ENCODE peak calls at places on chromosomes 13 and 19, in four cellular contexts. V, F, R and S are unnamed samples.

GRCh38 chr13:90084684-90085290 is 1262.7 kb upstream of the MIR17HG start:
- DNase-seq in V (no peak), F (no peak), R (no peak), S (no peak)

GRCh38 chr13:107912745-107913144 is 302.6 kb downstream of the LIG4 start:
- DNase-seq in V (no peak), F (no peak), R (no peak), S (no peak)

GRCh38 chr13:95676100-95676774 is 702 bp upstream of the DNAJC3 start:
- DNase-seq in V (no peak), F (peak; percentile 50), R (no peak), S (no peak)

GRCh38 chr13:41942462-41943094 is 18.3 kb downstream of the VWA8 start:
- DNase-seq in V (no peak), F (no peak), R (no peak), S (peak; percentile 13)

GRCh38 chr13:46160474-46161066 is 21.4 kb downstream of the LCP1 start:
- DNase-seq in V (no peak), F (peak; percentile 58), R (no peak), S (peak; percentile 40)

GRCh38 chr13:35930665-35931631 is 200.2 kb downstream of the DCLK1 start:
- DNase-seq in V (no peak), F (no peak), R (peak; percentile 8), S (no peak)

GRCh38 chr19:55621673-55622231 is 2.6 kb downstream of the ZNF784 start:
- DNase-seq in V (no peak), F (no peak), R (no peak), S (no peak)

GRCh38 chr13:91133941-91134772 is 213.3 kb upstream of the MIR17HG start:
- DNase-seq in V (no peak), F (peak; percentile 63), R (no peak), S (peak; percentile 52)

GRCh38 chr13:67506407-67506806 is 276.3 kb upstream of the PCDH9 start:
- DNase-seq in V (no peak), F (no peak), R (no peak), S (no peak)

GRCh38 chr13:90485441-90485840 is 862.0 kb upstream of the MIR17HG start:
- DNase-seq in V (no peak), F (no peak), R (no peak), S (no peak)

GRCh38 chr19:1461862-1462261 is 11.9 kb downstream of the APC2 start:
- DNase-seq in V (no peak), F (peak; percentile 49), R (no peak), S (no peak)

GRCh38 chr19:16355293-16356043 is 30.8 kb downstream of the KLF2 start:
- DNase-seq in V (no peak), F (no peak), R (no peak), S (no peak)

GRCh38 chr13:106381083-106381482 is 154.4 kb downstream of the EFNB2 start:
- DNase-seq in V (no peak), F (no peak), R (no peak), S (peak; percentile 33)

GRCh38 chr13:73715114-73715909 is 418.9 kb downstream of the KLF12 start:
- DNase-seq in V (no peak), F (no peak), R (peak; percentile 31), S (no peak)

GRCh38 chr13:90014038-90014437 is 1333.4 kb upstream of the MIR17HG start:
- DNase-seq in V (no peak), F (no peak), R (no peak), S (no peak)

GRCh38 chr13:33227927-33228644 is 57.5 kb downstream of the STARD13 start:
- DNase-seq in V (no peak), F (no peak), R (no peak), S (no peak)

GRCh38 chr13:33231339-33231738 is 54.2 kb downstream of the STARD13 start:
- DNase-seq in V (no peak), F (no peak), R (no peak), S (no peak)

GRCh38 chr13:33230178-33230881 is 55.2 kb downstream of the STARD13 start:
- DNase-seq in V (no peak), F (no peak), R (no peak), S (no peak)

GRCh38 chr13:33229446-33230177 is 55.9 kb downstream of the STARD13 start:
- DNase-seq in V (no peak), F (peak; percentile 92), R (no peak), S (no peak)

GRCh38 chr13:33228645-33229445 is 56.7 kb downstream of the STARD13 start:
- DNase-seq in V (no peak), F (peak; percentile 62), R (no peak), S (no peak)
- H3K4me3 ChIP-seq in V (no peak overlapping the region), F (peak overlapping the region; percentile 5), R (no peak overlapping the region), S (no peak overlapping the region)

GRCh38 chr19:36120984-36121358 is 5.7 kb downstream of the TBCB start:
- DNase-seq in V (no peak), F (no peak), R (no peak), S (no peak)
- TF ChIP-seq SUZ12 in V (no peak), F (no peak), R (no peak), S (no peak)

GRCh38 chr19:44757057-44757734 is 8.7 kb downstream of the BCL3 start:
- DNase-seq in V (peak; percentile 66), F (no peak), R (no peak), S (no peak)
- TF ChIP-seq ZNF274 in V (no peak), F (no peak), R (no peak), S (no peak)

DNA sequence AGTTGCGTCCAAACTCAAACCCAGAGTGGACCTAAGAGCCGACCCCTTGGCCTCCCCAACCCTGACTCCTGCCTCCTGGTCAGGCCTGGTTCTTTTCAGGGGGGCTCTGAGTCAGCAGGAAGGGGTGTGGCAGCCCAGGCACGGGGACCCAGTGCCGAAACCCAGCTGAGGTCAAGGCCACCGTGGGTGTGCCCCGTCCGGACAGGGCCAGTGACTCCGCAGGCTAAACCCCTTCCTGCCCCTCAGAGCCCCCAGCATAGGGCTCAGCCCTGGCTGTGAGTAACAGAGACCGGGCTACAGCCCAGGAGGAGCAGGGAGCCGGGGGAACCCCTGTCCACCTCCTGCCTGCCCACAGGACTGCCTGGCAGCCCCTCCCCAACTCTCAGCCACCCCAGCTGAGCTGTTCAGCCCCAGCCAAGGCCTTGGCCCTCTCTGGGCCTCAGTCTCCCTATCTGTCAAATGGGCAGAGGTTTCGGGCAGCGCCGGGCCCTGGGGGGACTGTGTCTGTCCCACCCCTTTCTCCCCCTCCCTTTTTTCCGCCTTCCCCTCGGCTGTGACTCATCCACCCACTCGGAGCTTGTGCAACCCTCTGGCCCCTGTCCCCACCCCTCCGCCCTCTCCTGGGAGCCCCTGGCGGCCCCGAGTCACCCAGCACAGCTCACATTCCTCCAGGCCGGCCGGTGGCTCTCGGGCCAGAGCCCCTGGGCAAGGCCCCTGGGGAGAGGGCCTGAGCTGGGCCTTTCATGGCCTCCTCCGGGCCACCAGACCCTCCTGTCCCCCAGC is 8.6 kb downstream of the ZBTB7A start:
- DNase-seq in V (no peak), F (peak; percentile 90), R (no peak), S (no peak)
- H3K4me3 ChIP-seq in V (no peak overlapping the region), F (peak overlapping the region; percentile 33), R (no peak overlapping the region), S (no peak overlapping the region)

GRCh38 chr13:96821381-96821780 is 172.9 kb downstream of the OXGR1 start:
- DNase-seq in V (no peak), F (no peak), R (no peak), S (no peak)
- TF ChIP-seq SUZ12 in V (no peak), F (no peak), R (no peak), S (no peak)